ENCODE peak calls at places on chromosomes 1 and 21, in nine cellular contexts. W is suprapubic skin, Q is breast epithelium, A is transverse colon, T is H1, F is sigmoid colon, I is esophagus muscularis mucosa, R is K562, L is stomach. O is an unnamed sample.

GRCh38 chr1:59070607-59071006 is 226.3 kb upstream of the FGGY start:
- DNase-seq in W (no peak), Q (no peak), A (no peak), T (no peak), F (no peak), I (no peak), R (no peak), L (no peak), O (no peak)

GRCh38 chr1:85615536-85615935 is 35.0 kb downstream of the CCN1 start:
- DNase-seq in W (no peak), Q (no peak), A (no peak), T (no peak), F (no peak), I (no peak), R (no peak), L (no peak), O (no peak)

GRCh38 chr1:161189036-161189435 is 9.8 kb downstream of the ADAMTS4 start:
- DNase-seq in W (no peak), Q (no peak), A (no peak), T (no peak), F (no peak), I (no peak), R (no peak), L (no peak), O (no peak)

GRCh38 chr1:118360817-118361216 is 175.8 kb upstream of the SPAG17 start:
- DNase-seq in W (no peak), Q (no peak), A (no peak), T (no peak), F (no peak), I (no peak), R (no peak), L (no peak), O (no peak)

GRCh38 chr1:12481928-12482327 is 136.1 kb downstream of the DHRS3 start:
- DNase-seq in W (no peak), Q (no peak), A (no peak), T (no peak), F (no peak), I (no peak), R (peak), L (no peak), O (no peak)

GRCh38 chr1:94246692-94247145 is 9.3 kb upstream of the ARHGAP29 start:
- DNase-seq in W (no peak), Q (no peak), A (no peak), T (no peak), F (no peak), I (no peak), R (no peak), L (no peak), O (no peak)

GRCh38 chr21:44946254-44947041 is 6.6 kb downstream of the SLX9 start:
- DNase-seq in W (peak), Q (peak), A (no peak), T (no peak), F (peak), I (no peak), R (no peak), L (no peak), O (no peak)

GRCh38 chr21:24456358-24456757 is 1150.9 kb downstream of the MRPL39 start:
- DNase-seq in W (no peak), Q (no peak), A (no peak), T (no peak), F (no peak), I (no peak), R (no peak), L (no peak), O (no peak)

GRCh38 chr1:210332719-210333398 is 4.2 kb downstream of the HHAT start:
- DNase-seq in W (no peak), Q (no peak), A (peak), T (no peak), F (no peak), I (no peak), R (no peak), L (no peak), O (no peak)

GRCh38 chr1:10575616-10576015 is 100.9 kb downstream of the PEX14 start:
- DNase-seq in W (no peak), Q (no peak), A (no peak), T (no peak), F (no peak), I (no peak), R (no peak), L (no peak), O (no peak)

GRCh38 chr1:41898191-41898713 is 20.5 kb downstream of the HIVEP3 start:
- DNase-seq in W (no peak), Q (no peak), A (peak), T (no peak), F (no peak), I (peak), R (peak), L (no peak), O (no peak)

GRCh38 chr1:148372731-148373130 is 110.4 kb downstream of the PPIAL4G start:
- DNase-seq in W (no peak), Q (no peak), A (peak), T (no peak), F (no peak), I (no peak), R (no peak), L (no peak), O (peak)

GRCh38 chr1:169236143-169236542 is 129.7 kb downstream of the ATP1B1 start:
- DNase-seq in W (no peak), Q (no peak), A (no peak), T (no peak), F (no peak), I (no peak), R (no peak), L (no peak), O (no peak)

GRCh38 chr1:111605553-111605952 is 14.0 kb upstream of the RAP1A start:
- DNase-seq in W (no peak), Q (no peak), A (no peak), T (no peak), F (peak), I (no peak), R (no peak), L (no peak), O (no peak)

GRCh38 chr1:175844877-175845276 is 101.5 kb upstream of the TNR start:
- DNase-seq in W (no peak), Q (no peak), A (no peak), T (no peak), F (no peak), I (no peak), R (no peak), L (no peak), O (no peak)

GRCh38 chr1:169132512-169133227 is 26.2 kb downstream of the ATP1B1 start:
- DNase-seq in W (no peak), Q (no peak), A (no peak), T (no peak), F (no peak), I (no peak), R (no peak), L (no peak), O (no peak)

GRCh38 chr1:86183711-86184252 is 27.2 kb upstream of the COL24A1 start:
- DNase-seq in W (no peak), Q (no peak), A (no peak), T (no peak), F (no peak), I (no peak), R (no peak), L (no peak), O (no peak)

GRCh38 chr1:36843027-36843426 is 191.3 kb downstream of the GRIK3 start:
- DNase-seq in W (no peak), Q (no peak), A (no peak), T (no peak), F (no peak), I (no peak), R (no peak), L (no peak), O (no peak)

GRCh38 chr21:34333150-34333739 is 30.6 kb upstream of the KCNE2 start:
- DNase-seq in W (no peak), Q (no peak), A (no peak), T (no peak), F (no peak), I (no peak), R (no peak), L (no peak), O (no peak)

GRCh38 chr1:50419192-50419906 is 3.9 kb downstream of the DMRTA2 start:
- DNase-seq in W (no peak), Q (no peak), A (no peak), T (no peak), F (no peak), I (no peak), R (no peak), L (no peak), O (no peak)

GRCh38 chr1:176471338-176472121 is 8.6 kb downstream of the PAPPA2 start:
- DNase-seq in W (no peak), Q (no peak), A (no peak), T (no peak), F (no peak), I (no peak), R (no peak), L (no peak), O (no peak)

GRCh38 chr1:233240839-233241682 is 54.5 kb downstream of the PCNX2 start:
- DNase-seq in W (peak), Q (peak), A (peak), T (no peak), F (no peak), I (peak), R (peak), L (peak), O (peak)

GRCh38 chr1:185645201-185645640 is 89.0 kb upstream of the HMCN1 start:
- DNase-seq in W (no peak), Q (no peak), A (no peak), T (peak), F (no peak), I (no peak), R (no peak), L (no peak), O (no peak)

GRCh38 chr1:175174273-175174672 is 18.3 kb downstream of the KIAA0040 start:
- DNase-seq in W (no peak), Q (no peak), A (no peak), T (no peak), F (no peak), I (no peak), R (no peak), L (no peak), O (no peak)

GRCh38 chr1:243236604-243237252 is 18.4 kb downstream of the CEP170 start:
- DNase-seq in W (no peak), Q (no peak), A (no peak), T (no peak), F (no peak), I (no peak), R (no peak), L (no peak), O (no peak)

GRCh38 chr1:39204441-39205081 is at the start of gene MACF1:
- DNase-seq in W (peak), Q (no peak), A (peak), T (no peak), F (peak), I (peak), R (peak), L (peak), O (peak)

GRCh38 chr1:219927956-219928790 is at the start of gene SLC30A10:
- DNase-seq in W (no peak), Q (no peak), A (peak), T (no peak), F (no peak), I (peak), R (peak), L (no peak), O (no peak)

GRCh38 chr1:232810856-232811255 is 5.6 kb downstream of the MAP10 start:
- DNase-seq in W (no peak), Q (no peak), A (no peak), T (no peak), F (no peak), I (no peak), R (no peak), L (no peak), O (no peak)

GRCh38 chr1:192788184-192788583 is 20.7 kb upstream of the RGS2 start:
- DNase-seq in W (no peak), Q (no peak), A (no peak), T (no peak), F (peak), I (no peak), R (peak), L (no peak), O (no peak)

GRCh38 chr1:1021010-1021845 is 1.3 kb downstream of the AGRN start:
- DNase-seq in W (no peak), Q (peak), A (peak), T (no peak), F (peak), I (no peak), R (peak), L (peak), O (no peak)

GRCh38 chr1:59409986-59410385 is 113.1 kb downstream of the FGGY start:
- DNase-seq in W (no peak), Q (no peak), A (no peak), T (no peak), F (no peak), I (no peak), R (no peak), L (no peak), O (no peak)

GRCh38 chr1:231206856-231207255 is 34.2 kb upstream of the GNPAT start:
- DNase-seq in W (no peak), Q (no peak), A (no peak), T (no peak), F (no peak), I (no peak), R (peak), L (no peak), O (no peak)

GRCh38 chr1:115630342-115630741 is 11.4 kb upstream of the VANGL1 start:
- DNase-seq in W (no peak), Q (no peak), A (no peak), T (no peak), F (no peak), I (no peak), R (no peak), L (no peak), O (no peak)

GRCh38 chr21:45072963-45073300 is 1.4 kb upstream of the ADARB1 start:
- DNase-seq in W (no peak), Q (peak), A (no peak), T (no peak), F (peak), I (no peak), R (no peak), L (no peak), O (no peak)

GRCh38 chr1:212110617-212111016 is 75.1 kb downstream of the DTL start:
- DNase-seq in W (no peak), Q (no peak), A (no peak), T (no peak), F (no peak), I (no peak), R (peak), L (peak), O (no peak)
- TF ChIP-seq CTCF in W (no peak), Q (no peak), A (no peak), T (no peak), F (peak), I (peak), R (peak), L (no peak), O (no peak)

DNA sequence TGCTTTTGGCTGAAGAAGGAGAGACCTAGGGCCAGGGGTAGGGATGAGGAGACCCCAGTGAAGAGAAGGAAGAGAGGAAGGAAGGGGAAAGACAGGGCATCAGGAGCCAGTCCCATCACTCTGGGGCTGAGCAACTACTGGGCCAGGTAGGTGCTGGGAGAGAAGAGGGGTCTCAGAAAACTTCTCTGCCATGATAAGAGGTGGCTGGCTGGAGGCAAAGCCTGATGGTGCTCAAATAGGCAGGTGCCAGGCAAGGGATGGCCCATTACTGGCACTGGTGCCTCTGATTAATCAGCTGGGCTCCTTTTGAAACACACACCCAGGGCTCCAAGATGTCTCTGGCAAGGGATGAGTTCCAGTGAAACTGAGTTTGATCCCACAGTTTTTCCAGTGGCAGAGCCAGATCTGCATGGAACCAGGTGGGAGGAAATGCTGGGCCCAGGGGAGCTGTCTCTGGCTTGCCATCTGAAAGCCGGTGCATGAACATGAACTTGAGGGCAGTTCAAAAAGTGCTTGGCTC is 2.8 kb downstream of the CSF1 start:
- DNase-seq in W (no peak), Q (no peak), A (no peak), T (no peak), F (no peak), I (no peak), R (no peak), L (no peak), O (no peak)
- TF ChIP-seq POLR2A in W (no peak), Q (no peak), A (no peak), T (no peak), F (no peak), I (no peak), R (no peak), L (no peak), O (no peak)

GRCh38 chr1:183780159-183780558 is 24.8 kb upstream of the RGL1 start:
- DNase-seq in W (no peak), Q (no peak), A (no peak), T (no peak), F (no peak), I (no peak), R (no peak), L (no peak), O (no peak)

GRCh38 chr1:183778568-183779433 is 26.1 kb upstream of the RGL1 start:
- DNase-seq in W (no peak), Q (no peak), A (no peak), T (no peak), F (no peak), I (no peak), R (no peak), L (no peak), O (no peak)

GRCh38 chr1:183777359-183777758 is 27.6 kb upstream of the RGL1 start:
- DNase-seq in W (no peak), Q (no peak), A (no peak), T (no peak), F (no peak), I (no peak), R (no peak), L (no peak), O (no peak)

GRCh38 chr1:183776731-183777130 is 28.2 kb upstream of the RGL1 start:
- DNase-seq in W (no peak), Q (no peak), A (no peak), T (no peak), F (no peak), I (no peak), R (no peak), L (no peak), O (no peak)

DNA sequence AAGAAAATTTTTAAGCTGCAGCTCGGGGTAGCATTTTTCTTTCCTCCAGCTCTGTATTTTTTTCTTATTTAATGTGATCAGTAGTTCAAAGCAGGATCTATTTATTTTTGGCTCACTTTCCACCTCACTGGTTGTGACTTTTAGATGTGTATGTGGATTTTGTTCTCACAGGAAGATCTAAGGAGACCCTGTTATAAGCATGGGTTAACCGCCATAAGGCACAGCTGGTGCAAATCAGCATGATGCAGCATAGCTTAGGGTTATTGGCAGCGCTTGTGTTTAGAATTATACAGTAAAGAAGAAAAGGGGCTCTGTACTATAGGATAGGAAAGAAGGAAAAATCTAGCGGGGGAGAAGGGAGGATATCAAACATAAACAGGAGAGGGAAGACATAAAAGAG is 26.9 kb upstream of the RGL1 start:
- DNase-seq in W (no peak), Q (no peak), A (no peak), T (no peak), F (no peak), I (no peak), R (no peak), L (no peak), O (no peak)
- TF ChIP-seq POLR2AphosphoS5 in W (no peak), Q (no peak), A (no peak), T (no peak), F (no peak), I (no peak), R (no peak), L (no peak), O (no peak)

GRCh38 chr1:17919525-17920439 is 164.6 kb downstream of the ACTL8 start:
- DNase-seq in W (no peak), Q (no peak), A (no peak), T (peak), F (no peak), I (no peak), R (peak), L (peak), O (no peak)
- TF ChIP-seq CTCF in W (no peak), Q (no peak), A (peak), T (peak), F (no peak), I (no peak), R (peak), L (no peak), O (no peak)